ENCODE peak calls at places on chromosome 1, in six cellular contexts. One of them, this sample, is unnamed.

GRCh38 chr1:190475394-190476250 is 2.0 kb downstream of the BRINP3 start:
- DNase-seq in T-helper 9 cell: no peak
- DNase-seq in omental fat pad: no peak
- DNase-seq in brain pericyte: no peak
- DNase-seq in hypothalamus: no peak
- DNase-seq in stimulated activated CD8-positive, alpha-beta memory T cell treated with anti-CD3 and anti-CD28 coated beads, Interleukin-4, amount 100 ng/mL, for 1 hour: no peak
- DNase-seq in this sample: no peak

GRCh38 chr1:76135835-76136234 is 61.3 kb downstream of the ST6GALNAC3 start:
- DNase-seq in T-helper 9 cell: no peak
- DNase-seq in omental fat pad: no peak
- DNase-seq in brain pericyte: no peak
- DNase-seq in hypothalamus: no peak
- DNase-seq in stimulated activated CD8-positive, alpha-beta memory T cell treated with anti-CD3 and anti-CD28 coated beads, Interleukin-4, amount 100 ng/mL, for 1 hour: no peak
- DNase-seq in this sample: no peak

GRCh38 chr1:231590453-231591198 is 36.0 kb upstream of the DISC1 start:
- DNase-seq in T-helper 9 cell: peak
- DNase-seq in omental fat pad: no peak
- DNase-seq in brain pericyte: no peak
- DNase-seq in hypothalamus: peak
- DNase-seq in stimulated activated CD8-positive, alpha-beta memory T cell treated with anti-CD3 and anti-CD28 coated beads, Interleukin-4, amount 100 ng/mL, for 1 hour: no peak
- DNase-seq in this sample: peak

GRCh38 chr1:39098569-39099250 is 72.6 kb downstream of the NDUFS5 start:
- DNase-seq in T-helper 9 cell: peak
- DNase-seq in omental fat pad: no peak
- DNase-seq in brain pericyte: peak
- DNase-seq in hypothalamus: peak
- DNase-seq in stimulated activated CD8-positive, alpha-beta memory T cell treated with anti-CD3 and anti-CD28 coated beads, Interleukin-4, amount 100 ng/mL, for 1 hour: no peak
- DNase-seq in this sample: peak

GRCh38 chr1:244353572-244354091 is 98.1 kb downstream of the ADSS2 start:
- DNase-seq in T-helper 9 cell: no peak
- DNase-seq in omental fat pad: peak
- DNase-seq in brain pericyte: peak
- DNase-seq in hypothalamus: no peak
- DNase-seq in stimulated activated CD8-positive, alpha-beta memory T cell treated with anti-CD3 and anti-CD28 coated beads, Interleukin-4, amount 100 ng/mL, for 1 hour: no peak
- DNase-seq in this sample: peak

GRCh38 chr1:36696261-36696940 is 213.7 kb upstream of the CSF3R start:
- DNase-seq in T-helper 9 cell: no peak
- DNase-seq in omental fat pad: no peak
- DNase-seq in brain pericyte: no peak
- DNase-seq in hypothalamus: no peak
- DNase-seq in stimulated activated CD8-positive, alpha-beta memory T cell treated with anti-CD3 and anti-CD28 coated beads, Interleukin-4, amount 100 ng/mL, for 1 hour: no peak
- DNase-seq in this sample: no peak

GRCh38 chr1:95116666-95117206 is 419 bp upstream of the TLCD4 start:
- DNase-seq in T-helper 9 cell: peak
- DNase-seq in omental fat pad: peak
- DNase-seq in brain pericyte: no peak
- DNase-seq in hypothalamus: peak
- DNase-seq in stimulated activated CD8-positive, alpha-beta memory T cell treated with anti-CD3 and anti-CD28 coated beads, Interleukin-4, amount 100 ng/mL, for 1 hour: no peak
- DNase-seq in this sample: peak

GRCh38 chr1:93680121-93681094 is 1.2 kb downstream of the BCAR3 start:
- DNase-seq in T-helper 9 cell: no peak
- DNase-seq in omental fat pad: peak
- DNase-seq in brain pericyte: peak
- DNase-seq in hypothalamus: peak
- DNase-seq in stimulated activated CD8-positive, alpha-beta memory T cell treated with anti-CD3 and anti-CD28 coated beads, Interleukin-4, amount 100 ng/mL, for 1 hour: no peak
- DNase-seq in this sample: peak

GRCh38 chr1:111238056-111238795 is 10.7 kb downstream of the CHI3L2 start:
- DNase-seq in T-helper 9 cell: no peak
- DNase-seq in omental fat pad: no peak
- DNase-seq in brain pericyte: no peak
- DNase-seq in hypothalamus: no peak
- DNase-seq in stimulated activated CD8-positive, alpha-beta memory T cell treated with anti-CD3 and anti-CD28 coated beads, Interleukin-4, amount 100 ng/mL, for 1 hour: no peak
- DNase-seq in this sample: no peak

This sample was measured in SW 1271.